ENCODE peak calls at places on chromosomes 4 and X, in nine cellular contexts. W, P, Q, J, S, R, A, F and B are unnamed samples.

GRCh38 chrX:39988496-39988895 is 109.3 kb downstream of the BCOR start:
- DNase-seq in J (no peak), P (no peak), R (no peak), W (no peak), S (no peak), A (no peak), Q (no peak), F (no peak), B (no peak)

GRCh38 chr4:7393491-7394183 is 41.1 kb downstream of the PSAPL1 start:
- DNase-seq in A (no peak), S (no peak), Q (no peak), W (no peak), R (no peak), J (peak; percentile 4), F (no peak), P (no peak), B (no peak)

GRCh38 chr4:2671267-2671895 is 84.8 kb downstream of the TNIP2 start:
- DNase-seq in W (no peak), S (no peak), A (no peak), P (no peak), R (peak; percentile 44), J (no peak), F (peak; percentile 29), Q (no peak), B (no peak)

GRCh38 chr4:38572798-38573197 is 91.2 kb upstream of the KLF3 start:
- DNase-seq in P (no peak), A (no peak), W (no peak), S (no peak), F (no peak), J (no peak), R (no peak), Q (no peak), B (no peak)

GRCh38 chrX:2689773-2690666 is 1.1 kb upstream of the CD99 start:
- DNase-seq in Q (peak; percentile 80), R (peak; percentile 30), P (no peak), S (peak; percentile 87), A (no peak), J (no peak), F (no peak), W (no peak), B (no peak)

GRCh38 chrX:2831471-2832228 is 2.9 kb downstream of the GYG2 start:
- DNase-seq in A (no peak), P (no peak), R (no peak), S (no peak), Q (no peak), W (no peak), J (no peak), F (no peak), B (no peak)

GRCh38 chr4:16092682-16093319 is 9.0 kb upstream of the PROM1 start:
- DNase-seq in Q (no peak), A (no peak), J (no peak), W (no peak), S (no peak), F (no peak), R (peak; percentile 38), P (no peak), B (no peak)

GRCh38 chrX:107567370-107567769 is 60.9 kb upstream of the PRPS1 start:
- DNase-seq in F (no peak), J (no peak), P (no peak), A (no peak), S (no peak), W (no peak), Q (no peak), R (no peak), B (no peak)

GRCh38 chrX:93673056-93673868 is at the start of gene NAP1L3:
- DNase-seq in F (peak; percentile 20), W (peak; percentile 51), Q (peak; percentile 27), J (peak; percentile 49), A (peak; percentile 73), S (peak; percentile 89), P (no peak), R (peak; percentile 95), B (peak; percentile 3)

GRCh38 chr4:152255437-152255836 is 280.5 kb downstream of the FBXW7 start:
- DNase-seq in S (no peak), W (no peak), P (no peak), R (no peak), J (peak; percentile 57), Q (no peak), A (peak; percentile 58), F (no peak), B (no peak)

GRCh38 chr4:69057620-69058409 is 38.5 kb upstream of the UGT2B7 start:
- DNase-seq in W (no peak), S (peak; percentile 35), Q (peak; percentile 31), A (no peak), J (no peak), R (peak; percentile 72), P (no peak), F (no peak), B (no peak)

GRCh38 chr4:101356928-101357327 is 9.6 kb upstream of the PPP3CA start:
- DNase-seq in P (no peak), R (no peak), W (no peak), Q (no peak), J (no peak), A (no peak), S (peak; percentile 71), F (peak; percentile 98), B (no peak)

GRCh38 chr4:7217453-7218310 is 25.3 kb downstream of the SORCS2 start:
- DNase-seq in P (no peak), J (no peak), Q (no peak), R (peak; percentile 35), F (peak; percentile 46), W (peak; percentile 80), A (no peak), S (peak; percentile 31), B (no peak)

GRCh38 chr4:10354225-10354624 is 103.0 kb downstream of the ZNF518B start:
- DNase-seq in W (no peak), F (no peak), J (no peak), R (no peak), A (no peak), P (no peak), S (no peak), Q (no peak), B (no peak)

GRCh38 chr4:39151120-39151713 is 31.1 kb upstream of the WDR19 start:
- DNase-seq in S (no peak), A (no peak), P (no peak), W (no peak), R (no peak), Q (no peak), F (no peak), J (no peak), B (no peak)

GRCh38 chr4:10783351-10783750 is 98.8 kb upstream of the CLNK start:
- DNase-seq in S (peak; percentile 40), W (no peak), A (no peak), P (no peak), R (no peak), Q (no peak), J (no peak), F (peak; percentile 23), B (no peak)

DNA sequence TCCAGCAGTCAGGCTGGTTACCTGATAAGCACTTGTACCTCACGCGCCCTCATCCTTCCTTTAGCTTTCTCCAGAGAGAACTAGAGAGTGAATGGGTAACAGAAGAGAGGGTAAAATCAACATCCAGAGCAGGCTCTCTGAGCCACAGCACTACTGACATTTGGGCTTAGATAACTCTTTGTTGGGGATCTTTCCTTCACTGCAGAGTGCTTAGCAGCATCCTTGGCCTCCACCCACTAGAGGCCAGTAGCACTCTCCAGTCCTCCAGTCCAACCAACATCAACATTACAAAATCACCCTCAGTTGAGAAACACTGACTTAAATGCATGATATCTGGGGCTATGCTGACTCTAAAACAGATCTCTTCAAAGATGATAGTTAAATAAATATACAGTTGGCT is 220.7 kb downstream of the TACR3 start:
- DNase-seq in R (no peak), F (no peak), P (no peak), A (no peak), W (no peak), J (no peak), S (no peak), Q (no peak), B (no peak)
- H3K27me3 ChIP-seq in R (no peaks in the 10 kb centered on the region), F (no peaks in the 10 kb centered on the region), P (no peaks in the 10 kb centered on the region), A (no peaks in the 10 kb centered on the region), W (no peaks in the 10 kb centered on the region), J (no peaks in the 10 kb centered on the region), S (no peaks in the 10 kb centered on the region), Q (no peaks in the 10 kb centered on the region), B (no peaks in the 10 kb centered on the region)

DNA sequence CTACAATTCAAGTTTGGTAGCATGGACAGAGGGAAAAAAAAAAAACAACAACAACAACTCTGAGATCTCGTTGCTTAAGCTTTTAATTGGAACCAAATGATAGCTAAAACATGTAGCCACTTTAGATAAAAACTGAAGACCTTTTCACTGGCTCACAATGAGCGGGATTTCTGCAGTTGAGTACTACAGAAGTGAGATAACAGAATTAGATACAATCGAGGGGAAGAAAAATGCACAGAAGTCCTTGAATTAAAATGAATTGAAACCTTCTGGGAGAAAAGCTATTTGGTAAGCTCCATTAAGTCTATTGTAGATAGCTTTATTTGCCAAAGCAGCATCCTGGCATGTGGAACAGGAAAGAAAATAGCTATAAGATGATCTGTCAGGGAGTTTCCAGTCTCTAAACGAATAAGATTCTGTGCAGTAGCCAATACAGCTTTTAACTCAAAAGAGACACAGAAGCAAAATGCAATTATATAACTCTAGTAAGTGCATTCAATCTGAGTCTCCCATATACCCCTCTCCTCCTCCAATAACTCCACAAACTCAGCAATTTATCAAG is 248.5 kb downstream of the ENOX2 start:
- DNase-seq in W (no peak), R (no peak), Q (no peak), J (no peak), S (no peak), P (no peak), A (no peak), F (no peak), B (no peak)
- H3K27me3 ChIP-seq in W (peaks cover 2% of the 10 kb centered on the region), R (no peaks in the 10 kb centered on the region), Q (no peaks in the 10 kb centered on the region), J (no peaks in the 10 kb centered on the region), S (no peaks in the 10 kb centered on the region), P (no peaks in the 10 kb centered on the region), A (no peaks in the 10 kb centered on the region), F (no peaks in the 10 kb centered on the region), B (no peaks in the 10 kb centered on the region)

DNA sequence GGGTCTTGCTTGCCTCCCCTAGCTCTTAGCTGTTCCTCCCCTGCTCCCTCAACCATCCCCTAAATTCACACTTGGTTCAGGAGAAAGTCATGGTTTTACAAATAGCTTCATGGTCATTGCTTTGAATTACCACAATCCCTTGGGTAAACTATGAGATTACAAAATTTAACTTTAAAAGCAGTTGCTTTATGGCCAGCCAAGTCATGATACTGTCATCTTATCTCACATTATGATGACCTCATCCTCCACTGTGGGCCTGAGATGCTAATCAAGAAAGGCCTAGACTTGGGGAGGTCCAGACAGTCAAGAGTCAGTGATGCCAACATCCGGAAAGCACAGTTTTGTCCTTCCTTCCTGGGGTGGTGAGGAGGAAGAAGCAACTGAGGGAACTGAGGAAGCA is 10.5 kb upstream of the FGF16 start:
- DNase-seq in P (no peak), F (peak; percentile 41), R (no peak), W (no peak), A (no peak), J (no peak), Q (no peak), S (no peak), B (no peak)
- H3K27me3 ChIP-seq in P (peaks cover 9% of the 10 kb centered on the region), F (no peaks in the 10 kb centered on the region), R (no peaks in the 10 kb centered on the region), W (no peaks in the 10 kb centered on the region), A (no peaks in the 10 kb centered on the region), J (no peaks in the 10 kb centered on the region), Q (no peaks in the 10 kb centered on the region), S (no peaks in the 10 kb centered on the region), B (no peaks in the 10 kb centered on the region)

DNA sequence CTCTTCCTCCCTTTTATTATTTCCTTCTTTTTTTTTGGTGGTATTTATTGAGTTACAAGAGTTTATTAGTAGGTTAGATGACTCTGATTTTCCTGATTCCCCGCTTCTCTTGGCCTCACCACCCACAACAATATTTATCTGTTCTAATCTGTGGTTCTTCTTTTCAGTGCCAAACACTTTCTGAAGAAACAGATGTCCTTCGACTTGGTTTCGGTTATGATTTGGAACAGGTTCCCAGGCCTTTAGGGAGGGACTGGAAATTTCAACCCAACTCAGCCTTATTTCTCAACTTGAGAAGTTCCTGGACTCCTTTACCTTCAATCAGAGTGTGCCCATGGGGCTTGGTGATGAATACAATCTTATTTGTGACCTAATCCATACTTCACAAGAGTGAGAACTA is 108.1 kb downstream of the UCHL1 start:
- DNase-seq in Q (no peak), P (no peak), J (no peak), S (no peak), A (no peak), W (no peak), F (peak; percentile 9), R (no peak), B (no peak)
- H3K27me3 ChIP-seq in Q (no peaks in the 10 kb centered on the region), P (no peaks in the 10 kb centered on the region), J (no peaks in the 10 kb centered on the region), S (peaks cover 41% of the 10 kb centered on the region), A (peaks cover 7% of the 10 kb centered on the region), W (no peaks in the 10 kb centered on the region), F (peaks cover 21% of the 10 kb centered on the region), R (peaks cover 44% of the 10 kb centered on the region), B (no peaks in the 10 kb centered on the region)